ENCODE peak calls at places on chromosomes 2 and 18, in seven cellular contexts. D is activated B cell treated with CpG ODN at 0.5 μM for 24 hours, Y is GM10248, L is GM13977, S is A673, P is nephron progenitor cell, B is H9. J is an unnamed sample.

GRCh38 chr18:48669991-48670750 is 131.3 kb downstream of the CTIF start:
- DNase-seq in S (no peak), P (no peak), B (no peak), Y (no peak), D (no peak), L (no peak), J (no peak)

GRCh38 chr18:46321954-46322353 is 217.8 kb downstream of the HAUS1 start:
- DNase-seq in Y (no peak), D (no peak), S (no peak), L (no peak), P (peak), B (peak), J (no peak)

GRCh38 chr2:197615033-197615652 is 60.2 kb downstream of the RFTN2 start:
- DNase-seq in Y (no peak), D (no peak), B (no peak), P (no peak), L (no peak), S (no peak), J (no peak)

GRCh38 chr2:217092710-217093379 is 233.0 kb upstream of the TNP1 start:
- DNase-seq in D (no peak), S (no peak), L (no peak), Y (no peak), B (no peak), P (no peak), J (no peak)

GRCh38 chr18:22641973-22642372 is 224.3 kb upstream of the CTAGE1 start:
- DNase-seq in D (no peak), S (no peak), B (no peak), L (no peak), Y (no peak), P (no peak), J (no peak)

GRCh38 chr2:27060323-27060722 is 8.9 kb downstream of the AGBL5 start:
- DNase-seq in S (no peak), Y (no peak), D (no peak), P (no peak), B (no peak), L (no peak), J (no peak)

GRCh38 chr2:105290981-105291660 is 38.4 kb downstream of the TGFBRAP1 start:
- DNase-seq in L (no peak), B (no peak), D (no peak), P (no peak), S (no peak), Y (no peak), J (no peak)

GRCh38 chr18:58615150-58616132 is 13.4 kb downstream of the ALPK2 start:
- DNase-seq in P (no peak), D (no peak), B (no peak), L (peak), Y (peak), S (no peak), J (peak)

GRCh38 chr2:47226124-47227040 is 71.3 kb upstream of the STPG4 start:
- DNase-seq in D (no peak), Y (no peak), L (no peak), B (no peak), P (no peak), S (no peak), J (no peak)

GRCh38 chr2:162243305-162243693 is at the start of gene FAP:
- DNase-seq in P (no peak), Y (no peak), L (no peak), S (peak), D (no peak), B (no peak), J (no peak)

GRCh38 chr2:133992454-133992853 is 261.4 kb upstream of the MGAT5 start:
- DNase-seq in S (no peak), Y (no peak), L (no peak), B (no peak), P (no peak), D (no peak), J (no peak)

GRCh38 chr18:74316257-74317180 is 880 bp downstream of the C18orf63 start:
- DNase-seq in P (no peak), S (no peak), D (no peak), B (no peak), Y (no peak), L (no peak), J (no peak)

GRCh38 chr2:64007924-64008323 is 11.3 kb downstream of the VPS54 start:
- DNase-seq in L (no peak), S (no peak), Y (no peak), P (no peak), B (no peak), D (no peak), J (no peak)

GRCh38 chr2:98234763-98235162 is 111.5 kb upstream of the CNGA3 start:
- DNase-seq in S (no peak), B (no peak), Y (no peak), L (no peak), D (no peak), P (no peak), J (no peak)

GRCh38 chr18:74630804-74631203 is 33.1 kb downstream of the ZNF407 start:
- DNase-seq in Y (no peak), B (no peak), L (no peak), P (no peak), D (no peak), S (no peak), J (no peak)

GRCh38 chr2:127389778-127390435 is 2.1 kb upstream of the MAP3K2 start:
- DNase-seq in P (no peak), Y (no peak), D (no peak), L (no peak), S (no peak), B (no peak), J (no peak)

GRCh38 chr2:101546376-101547058 is 71.6 kb upstream of the RFX8 start:
- DNase-seq in P (no peak), L (no peak), S (no peak), B (no peak), D (no peak), Y (no peak), J (no peak)

GRCh38 chr18:68438983-68439382 is 275.9 kb downstream of the TMX3 start:
- DNase-seq in D (no peak), S (peak), P (no peak), Y (no peak), L (no peak), B (no peak), J (no peak)

GRCh38 chr2:113085542-113085941 is 17.8 kb downstream of the IL1F10 start:
- DNase-seq in L (no peak), B (no peak), P (no peak), S (no peak), Y (no peak), D (no peak), J (no peak)

GRCh38 chr2:126852361-126852760 is 46.3 kb upstream of the TEX51 start:
- DNase-seq in D (no peak), S (no peak), L (no peak), Y (no peak), B (no peak), P (no peak), J (no peak)

GRCh38 chr2:193377789-193378188 is 1183.1 kb upstream of the TMEFF2 start:
- DNase-seq in P (no peak), B (no peak), D (no peak), Y (no peak), S (no peak), L (no peak), J (no peak)

GRCh38 chr2:191657977-191658376 is 20.0 kb upstream of the NABP1 start:
- DNase-seq in S (no peak), L (no peak), P (no peak), B (no peak), Y (no peak), D (no peak), J (no peak)

GRCh38 chr18:53380063-53380639 is 844.3 kb downstream of the MBD2 start:
- DNase-seq in B (no peak), S (peak), Y (peak), P (peak), D (no peak), L (peak), J (no peak)

GRCh38 chr2:206983156-206983875 is 44.0 kb downstream of the CPO start:
- DNase-seq in D (no peak), L (no peak), Y (no peak), P (no peak), S (no peak), B (no peak), J (no peak)

GRCh38 chr2:50347355-50348044 is 684.4 kb downstream of the NRXN1 start:
- DNase-seq in D (no peak), Y (no peak), P (peak), S (peak), B (peak), L (no peak), J (no peak)

GRCh38 chr2:179909845-179910734 is 48.7 kb upstream of the ZNF385B start:
- DNase-seq in S (no peak), D (no peak), L (no peak), B (no peak), P (no peak), Y (no peak), J (no peak)

GRCh38 chr2:201415149-201415548 is 36.1 kb downstream of the TRAK2 start:
- DNase-seq in S (no peak), L (no peak), Y (no peak), D (no peak), P (no peak), B (no peak), J (no peak)

GRCh38 chr2:201414099-201415023 is 36.9 kb downstream of the TRAK2 start:
- DNase-seq in D (no peak), L (peak), B (no peak), Y (peak), P (no peak), S (no peak), J (no peak)

GRCh38 chr2:201419057-201419635 is 32.1 kb downstream of the TRAK2 start:
- DNase-seq in P (no peak), D (no peak), B (no peak), L (no peak), S (no peak), Y (no peak), J (no peak)

GRCh38 chr2:201420442-201421113 is 30.7 kb downstream of the TRAK2 start:
- DNase-seq in L (no peak), S (no peak), P (no peak), Y (no peak), D (no peak), B (no peak), J (no peak)

DNA sequence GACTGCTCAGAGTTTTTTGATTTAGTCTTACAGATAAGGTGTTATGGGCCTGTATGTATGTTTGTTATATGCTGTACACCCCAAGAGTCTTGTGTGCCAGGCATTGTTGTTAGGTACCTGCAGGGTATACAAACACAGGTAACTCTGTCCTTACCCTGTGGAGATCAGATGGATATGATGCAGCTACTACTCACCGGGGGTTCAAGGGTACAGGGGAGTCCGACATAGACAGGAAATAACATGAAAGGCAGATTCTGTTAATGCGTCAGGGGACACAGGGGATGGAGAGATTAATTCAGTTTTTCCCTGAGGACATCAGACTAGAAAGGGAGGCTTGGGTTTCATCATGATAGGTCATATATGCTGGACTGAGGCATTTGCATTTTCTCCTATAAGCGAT is 31.3 kb downstream of the TRAK2 start:
- DNase-seq in D (no peak), L (no peak), S (no peak), B (no peak), P (no peak), Y (no peak), J (no peak)
- TF ChIP-seq CTCF in D (no peak), L (no peak), S (no peak), B (no peak), P (no peak), Y (no peak), J (no peak)

GRCh38 chr2:71803398-71803797 is 344.3 kb downstream of the CYP26B1 start:
- DNase-seq in L (no peak), D (no peak), S (no peak), Y (no peak), B (no peak), P (no peak), J (no peak)

GRCh38 chr2:71802556-71802955 is 345.1 kb downstream of the CYP26B1 start:
- DNase-seq in Y (no peak), L (no peak), D (no peak), B (no peak), P (no peak), S (no peak), J (no peak)

GRCh38 chr2:71806432-71806831 is 341.2 kb downstream of the CYP26B1 start:
- DNase-seq in Y (no peak), P (no peak), L (no peak), D (no peak), S (no peak), B (peak), J (no peak)

GRCh38 chr2:71801969-71802368 is 345.7 kb downstream of the CYP26B1 start:
- DNase-seq in D (no peak), P (peak), B (peak), L (no peak), Y (no peak), S (peak), J (no peak)

DNA sequence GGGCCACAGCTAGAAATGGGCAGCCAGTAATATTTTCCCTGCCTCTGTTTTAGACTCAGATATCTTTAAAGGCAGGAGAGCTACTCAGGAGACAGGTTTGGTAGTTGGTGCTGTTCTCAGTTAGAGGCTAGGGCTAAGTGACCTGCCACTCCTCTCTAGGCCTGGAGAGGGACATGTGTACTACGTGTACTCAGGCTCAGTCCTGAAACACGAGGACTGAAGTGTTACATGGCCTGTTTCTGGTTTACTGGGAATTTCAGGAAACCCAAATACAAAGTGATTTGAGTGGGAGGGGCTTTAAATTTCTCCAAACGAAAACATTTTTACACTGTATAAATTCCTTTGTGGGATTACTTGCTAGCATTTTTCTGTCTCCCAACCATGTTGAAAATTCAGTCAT is 343.4 kb downstream of the CYP26B1 start:
- DNase-seq in P (no peak), S (no peak), L (no peak), B (no peak), Y (no peak), D (no peak), J (no peak)
- TF ChIP-seq CTCF in P (no peak), S (no peak), L (no peak), B (no peak), Y (no peak), D (no peak), J (no peak)

GRCh38 chr2:233915133-233915532 is 2.0 kb upstream of the TRPM8 start:
- DNase-seq in S (no peak), B (no peak), Y (no peak), P (no peak), L (no peak), D (no peak), J (no peak)
- TF ChIP-seq CTCF in S (peak), B (peak), Y (peak), P (peak), L (peak), D (no peak), J (no peak)

DNA sequence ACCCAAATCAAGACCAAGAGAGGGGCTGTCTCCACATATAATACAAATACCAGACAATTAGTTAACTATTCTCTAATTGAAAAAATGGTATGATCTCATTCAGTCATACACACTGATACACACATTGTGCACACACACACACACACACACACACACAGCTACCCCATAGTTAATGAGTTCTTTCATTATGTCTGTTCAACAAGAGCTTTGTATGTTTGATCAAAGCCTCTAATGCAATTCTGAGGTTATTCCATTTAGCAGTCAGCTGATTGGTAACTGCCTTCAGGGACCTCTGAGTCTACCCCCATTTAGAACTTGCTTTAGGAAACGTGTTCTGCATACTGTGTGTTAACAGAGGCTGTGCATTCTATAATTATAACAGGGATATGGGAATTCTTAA is 741.4 kb upstream of the LRRTM4 start:
- DNase-seq in L (no peak), Y (no peak), D (no peak), B (no peak), P (no peak), S (no peak), J (no peak)
- TF ChIP-seq CTCF in L (no peak), Y (no peak), D (no peak), B (no peak), P (no peak), S (no peak), J (no peak)

GRCh38 chr2:227818569-227819397 is 5.1 kb downstream of the CCL20 start:
- DNase-seq in Y (no peak), B (no peak), L (no peak), S (no peak), D (no peak), P (no peak), J (peak)

GRCh38 chr2:227819398-227819697 is 5.7 kb downstream of the CCL20 start:
- DNase-seq in Y (no peak), P (no peak), D (no peak), L (no peak), B (no peak), S (no peak), J (no peak)

GRCh38 chr2:227817336-227817735 is 3.7 kb downstream of the CCL20 start:
- DNase-seq in P (no peak), D (no peak), B (no peak), L (no peak), S (no peak), Y (no peak), J (no peak)

GRCh38 chr2:227816507-227817274 is 3.0 kb downstream of the CCL20 start:
- DNase-seq in S (no peak), B (no peak), P (no peak), D (no peak), L (no peak), Y (no peak), J (no peak)

GRCh38 chr2:227817940-227818568 is 4.4 kb downstream of the CCL20 start:
- DNase-seq in P (no peak), S (peak), D (no peak), B (peak), Y (no peak), L (no peak), J (peak)
- TF ChIP-seq CTCF in P (no peak), S (no peak), D (no peak), B (no peak), Y (no peak), L (no peak), J (no peak)

GRCh38 chr18:23927821-23928746 is 86.5 kb upstream of the TTC39C start:
- DNase-seq in P (no peak), D (no peak), L (no peak), B (no peak), Y (no peak), S (no peak), J (no peak)
- TF ChIP-seq CTCF in P (no peak), D (no peak), L (no peak), B (no peak), Y (no peak), S (no peak), J (no peak)

GRCh38 chr2:178865121-178865520 is 57.9 kb upstream of the TTN start:
- DNase-seq in S (no peak), Y (no peak), B (no peak), P (no peak), L (no peak), D (no peak), J (no peak)

GRCh38 chr2:178865999-178866398 is 58.8 kb upstream of the TTN start:
- DNase-seq in S (no peak), Y (no peak), B (no peak), L (no peak), D (no peak), P (no peak), J (no peak)

GRCh38 chr2:178863130-178863855 is 56.1 kb upstream of the TTN start:
- DNase-seq in S (no peak), D (no peak), P (no peak), B (no peak), Y (no peak), L (no peak), J (no peak)

GRCh38 chr2:178863856-178864620 is 56.8 kb upstream of the TTN start:
- DNase-seq in Y (no peak), S (no peak), B (peak), P (peak), L (no peak), D (no peak), J (no peak)

DNA sequence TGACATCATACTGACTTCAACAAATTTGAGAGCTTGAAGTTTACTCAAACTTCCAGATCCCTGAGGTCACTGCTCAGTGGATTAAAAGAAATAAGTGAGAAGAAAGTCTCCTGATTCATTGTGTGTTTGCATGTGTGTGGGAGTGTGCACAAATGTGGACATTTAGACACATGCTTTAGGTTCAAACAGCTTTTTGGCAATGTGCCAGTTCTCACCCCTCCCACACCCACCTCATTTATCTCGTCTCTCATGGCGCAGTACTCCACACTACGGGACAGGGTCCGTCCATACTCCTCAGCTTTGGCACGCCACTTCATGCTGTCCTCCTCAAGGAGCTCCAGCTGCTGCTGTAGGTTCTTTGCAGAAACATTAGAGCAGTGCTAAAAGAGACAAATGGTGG is 58.3 kb upstream of the TTN start:
- DNase-seq in L (no peak), B (no peak), S (peak), D (no peak), Y (no peak), P (no peak), J (no peak)
- TF ChIP-seq CTCF in L (no peak), B (no peak), S (no peak), D (no peak), Y (no peak), P (no peak), J (no peak)

GRCh38 chr2:35343135-35343534 is 1012.4 kb upstream of the CRIM1 start:
- DNase-seq in Y (no peak), L (no peak), P (no peak), S (peak), B (peak), D (no peak), J (no peak)
- TF ChIP-seq CTCF in Y (no peak), L (peak), P (no peak), S (peak), B (peak), D (no peak), J (no peak)

GRCh38 chr2:130797493-130798435 is 39.0 kb upstream of the ARHGEF4 start:
- DNase-seq in S (peak), Y (peak), P (peak), L (peak), D (peak), B (peak), J (peak)
- TF ChIP-seq CTCF in S (peak), Y (peak), P (peak), L (peak), D (no peak), B (peak), J (peak)

J was measured in CD14-positive monocyte.